ENCODE peak calls at places on chromosomes 3 and 15, in seven cellular contexts. P, U, J, F, R, T and K are unnamed samples.

GRCh38 chr15:55277116-55277564 is 12.5 kb downstream of the RAB27A start:
- DNase-seq in P (peak; percentile 82), J (peak; percentile 81), F (no peak), T (no peak), U (no peak), R (no peak), K (no peak)

GRCh38 chr3:111538687-111539086 is 3.3 kb upstream of the CD96 start:
- DNase-seq in J (peak; percentile 89), R (no peak), T (no peak), U (no peak), F (no peak), P (peak; percentile 72), K (no peak)

GRCh38 chr15:25759421-25759820 is 103.7 kb downstream of the ATP10A start:
- DNase-seq in F (no peak), P (no peak), U (no peak), T (no peak), J (no peak), R (no peak), K (no peak)

GRCh38 chr15:31511707-31512310 is 185.2 kb downstream of the KLF13 start:
- DNase-seq in P (no peak), R (peak; percentile 23), J (no peak), T (peak; percentile 37), F (peak; percentile 6), U (no peak), K (no peak)

GRCh38 chr3:65732060-65732933 is 306.4 kb downstream of the MAGI1 start:
- DNase-seq in F (no peak), P (peak; percentile 80), U (no peak), T (no peak), J (peak; percentile 71), R (peak; percentile 82), K (peak; percentile 72)

GRCh38 chr3:136070953-136071949 is 105.7 kb downstream of the PPP2R3A start:
- DNase-seq in F (no peak), U (no peak), J (peak; percentile 20), T (peak; percentile 99), P (peak; percentile 27), R (peak; percentile 93), K (no peak)

GRCh38 chr3:53595660-53596059 is 101.2 kb downstream of the CACNA1D start:
- DNase-seq in J (no peak), U (no peak), R (no peak), T (no peak), F (no peak), P (no peak), K (no peak)

GRCh38 chr15:71448688-71449114 is 333.4 kb downstream of the THSD4 start:
- DNase-seq in U (peak; percentile 39), R (peak; percentile 77), T (peak; percentile 47), P (peak; percentile 71), F (peak; percentile 63), J (peak; percentile 74), K (peak; percentile 69)

GRCh38 chr3:111012388-111013248 is 59.0 kb upstream of the NECTIN3 start:
- DNase-seq in T (peak; percentile 17), U (no peak), F (peak; percentile 54), P (no peak), R (peak; percentile 59), J (peak; percentile 10), K (peak; percentile 9)

GRCh38 chr15:81466741-81467140 is 92.7 kb upstream of the TMC3 start:
- DNase-seq in J (no peak), F (no peak), R (no peak), P (no peak), U (no peak), T (no peak), K (no peak)

GRCh38 chr15:79198461-79198860 is 84.1 kb upstream of the ANKRD34C start:
- DNase-seq in F (no peak), J (no peak), R (no peak), P (no peak), T (no peak), U (no peak), K (no peak)

GRCh38 chr15:39657181-39657580 is 76.3 kb downstream of the THBS1 start:
- DNase-seq in F (no peak), J (no peak), R (no peak), U (no peak), T (no peak), P (no peak), K (no peak)

GRCh38 chr3:15211934-15212333 is 5.9 kb downstream of the CAPN7 start:
- DNase-seq in R (no peak), U (no peak), P (no peak), F (no peak), J (no peak), T (no peak), K (no peak)

GRCh38 chr3:10553586-10554235 is 48.3 kb upstream of the ATP2B2 start:
- DNase-seq in R (peak; percentile 97), J (no peak), U (peak; percentile 17), F (peak; percentile 68), T (no peak), P (no peak), K (peak; percentile 97)

GRCh38 chr3:195736866-195737490 is 16.2 kb downstream of the MUC20 start:
- DNase-seq in J (no peak), P (no peak), R (no peak), U (no peak), T (no peak), F (no peak), K (no peak)

GRCh38 chr3:113531826-113532697 is at the start of gene SIDT1:
- DNase-seq in U (no peak), R (peak; percentile 10), J (peak; percentile 34), F (peak; percentile 42), P (no peak), T (no peak), K (peak; percentile 21)

GRCh38 chr3:173913985-173914421 is 516.5 kb downstream of the NLGN1 start:
- DNase-seq in T (no peak), U (no peak), R (peak; percentile 67), F (no peak), J (no peak), P (no peak), K (no peak)

GRCh38 chr3:10333359-10333670 is 12.4 kb upstream of the SEC13 start:
- DNase-seq in P (no peak), U (no peak), T (no peak), R (no peak), F (no peak), J (no peak), K (no peak)

GRCh38 chr15:78461171-78461881 is 23.3 kb downstream of the IREB2 start:
- DNase-seq in P (no peak), U (no peak), F (no peak), T (no peak), J (peak; percentile 50), R (peak; percentile 60), K (no peak)

GRCh38 chr3:158167737-158168469 is 58.0 kb downstream of the RSRC1 start:
- DNase-seq in R (peak; percentile 27), J (peak; percentile 93), U (no peak), F (no peak), T (no peak), P (peak; percentile 98), K (no peak)

GRCh38 chr15:22904736-22905135 is 66.3 kb downstream of the NIPA2 start:
- DNase-seq in J (no peak), P (no peak), R (no peak), T (no peak), U (no peak), F (no peak), K (no peak)

GRCh38 chr3:72340476-72341379 is 507.5 kb downstream of the SHQ1 start:
- DNase-seq in F (no peak), U (no peak), J (peak; percentile 34), R (no peak), T (no peak), P (no peak), K (no peak)

GRCh38 chr3:101962055-101962454 is 112.7 kb downstream of the NFKBIZ start:
- DNase-seq in T (no peak), J (peak; percentile 23), U (no peak), R (no peak), P (peak; percentile 59), F (no peak), K (no peak)

GRCh38 chr3:37707428-37708372 is 154.0 kb upstream of the CTDSPL start:
- DNase-seq in U (no peak), F (no peak), J (no peak), P (no peak), R (no peak), T (no peak), K (no peak)

GRCh38 chr15:51425517-51426033 is 84.1 kb downstream of the GLDN start:
- DNase-seq in F (no peak), T (no peak), J (no peak), P (no peak), U (no peak), R (no peak), K (no peak)

GRCh38 chr3:151568095-151568685 is 107.3 kb upstream of the IGSF10 start:
- DNase-seq in U (no peak), T (no peak), F (no peak), P (no peak), R (no peak), J (no peak), K (no peak)

GRCh38 chr3:121531269-121531668 is 14.5 kb downstream of the POLQ start:
- DNase-seq in R (no peak), T (no peak), J (no peak), F (no peak), P (no peak), U (no peak), K (no peak)

GRCh38 chr3:17231537-17232261 is 346.9 kb downstream of the PLCL2 start:
- DNase-seq in F (no peak), U (no peak), T (no peak), P (no peak), R (no peak), J (no peak), K (no peak)
- H4K8ac ChIP-seq in F (no peak overlapping the region), U (no peak overlapping the region), T (no peak overlapping the region), P (no peak overlapping the region), R (no peak overlapping the region), J (no peak overlapping the region), K (no peak overlapping the region)

DNA sequence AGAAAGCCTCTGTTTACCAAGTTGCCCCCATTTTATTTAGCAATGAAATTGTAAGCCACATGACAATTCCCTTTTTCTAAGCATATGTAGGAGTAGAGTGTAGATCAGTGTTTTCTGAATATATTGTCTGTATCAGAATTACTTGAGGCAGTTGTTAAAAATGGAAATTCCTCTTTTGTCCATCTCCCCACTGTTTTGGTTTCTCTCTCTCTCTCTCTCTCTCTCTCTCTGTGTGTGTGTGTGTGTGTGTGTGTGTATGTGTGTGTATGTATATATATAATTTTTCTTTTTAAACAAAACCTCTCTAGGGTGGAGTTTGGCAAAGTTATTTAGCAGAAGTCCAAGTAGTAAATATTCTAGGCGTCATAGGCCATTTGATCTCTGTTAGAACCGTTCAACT is 39.6 kb downstream of the UBE2E1 start:
- DNase-seq in U (no peak), P (no peak), J (no peak), T (no peak), F (no peak), R (no peak), K (no peak)
- H4K8ac ChIP-seq in U (no peak overlapping the region), P (no peak overlapping the region), J (no peak overlapping the region), T (no peak overlapping the region), F (no peak overlapping the region), R (no peak overlapping the region), K (no peak overlapping the region)

GRCh38 chr3:42734263-42734860 is 31.8 kb upstream of the HHATL start:
- DNase-seq in J (no peak), P (no peak), F (peak; percentile 27), U (no peak), T (no peak), R (no peak), K (no peak)
- H4K8ac ChIP-seq in J (no peak overlapping the region), P (no peak overlapping the region), F (no peak overlapping the region), U (no peak overlapping the region), T (no peak overlapping the region), R (no peak overlapping the region), K (no peak overlapping the region)

DNA sequence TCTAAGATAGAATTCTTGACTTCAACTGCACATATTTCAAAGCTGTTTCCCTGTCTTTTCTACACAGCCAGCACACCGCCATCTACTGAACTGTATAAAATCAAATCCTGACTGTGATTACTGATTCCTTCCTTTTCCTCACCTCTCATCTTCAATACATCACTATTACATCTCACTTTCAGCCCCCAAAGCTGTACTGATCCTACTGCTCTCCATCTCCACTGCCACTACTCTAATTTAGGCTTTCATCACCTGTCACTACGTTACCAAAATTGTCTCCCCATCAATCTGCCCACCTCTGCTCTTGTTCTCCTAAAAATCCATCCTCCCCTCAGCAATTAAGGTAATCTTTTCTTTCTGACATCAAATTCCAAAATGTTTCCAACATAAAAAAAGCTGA is 4.5 kb upstream of the CCDC39 start:
- DNase-seq in U (no peak), F (no peak), P (no peak), R (no peak), J (no peak), T (no peak), K (no peak)
- H4K8ac ChIP-seq in U (no peak overlapping the region), F (no peak overlapping the region), P (no peak overlapping the region), R (no peak overlapping the region), J (no peak overlapping the region), T (no peak overlapping the region), K (no peak overlapping the region)